ENCODE peak calls at places on chromosomes 11 and 22, in seven cellular contexts. H is activated T-cell treated with anti-CD3 and anti-CD28 coated beads for 1 hour; R is activated T-helper 1 cell treated with anti-CD3 and anti-CD28 coated beads, Interleukin-2, amount 50 U/mL, for 16 hours; I is SJSA1; D is WTC11; G is CD4-positive, alpha-beta T cell; B is endothelial cell. M is an unnamed sample.

GRCh38 chr22:45242778-45243191 is 2.1 kb upstream of the KIAA0930 start:
- DNase-seq in D (no peak), R (no peak), B (no peak), G (no peak), I (peak; percentile 34), H (no peak), M (no peak)

GRCh38 chr11:81059356-81059755 is 1618.5 kb upstream of the TENM4 start:
- DNase-seq in H (no peak), R (no peak), D (no peak), I (no peak), G (no peak), B (no peak), M (no peak)

GRCh38 chr11:14001597-14001996 is 39.1 kb downstream of the SPON1 start:
- DNase-seq in D (no peak), G (no peak), R (no peak), H (no peak), I (no peak), B (no peak), M (no peak)

GRCh38 chr11:72703281-72704008 is 29.2 kb upstream of the PDE2A start:
- DNase-seq in B (no peak), R (no peak), G (no peak), D (no peak), H (no peak), I (no peak), M (no peak)

GRCh38 chr11:45322891-45323597 is 36.9 kb upstream of the SYT13 start:
- DNase-seq in D (no peak), H (no peak), R (no peak), G (no peak), B (no peak), I (no peak), M (no peak)

GRCh38 chr11:45089845-45090499 is 56.5 kb upstream of the PRDM11 start:
- DNase-seq in R (no peak), D (peak; percentile 49), I (no peak), H (no peak), G (no peak), B (no peak), M (no peak)

GRCh38 chr11:126465573-126466287 is 110.2 kb downstream of the ST3GAL4 start:
- DNase-seq in B (no peak), I (no peak), G (no peak), D (no peak), R (no peak), H (no peak), M (no peak)

GRCh38 chr22:47768027-47768426 is 1005.6 kb downstream of the TBC1D22A start:
- DNase-seq in D (no peak), R (no peak), H (no peak), B (no peak), G (no peak), I (no peak), M (no peak)

GRCh38 chr22:34000879-34001526 is 80.7 kb upstream of the LARGE1 start:
- DNase-seq in D (no peak), B (no peak), G (no peak), I (no peak), R (no peak), H (no peak), M (no peak)

GRCh38 chr11:113417428-113417827 is 29.8 kb downstream of the ANKK1 start:
- DNase-seq in R (no peak), G (no peak), D (no peak), B (no peak), H (no peak), I (no peak), M (no peak)

GRCh38 chr22:49185312-49185969 is 642.2 kb downstream of the BRD1 start:
- DNase-seq in G (no peak), B (no peak), H (no peak), R (no peak), D (no peak), I (no peak), M (no peak)

GRCh38 chr11:123057604-123058305 is 4.2 kb downstream of the HSPA8 start:
- DNase-seq in R (no peak), H (no peak), I (no peak), G (no peak), B (no peak), D (no peak), M (no peak)

GRCh38 chr11:12807621-12808020 is 133.4 kb downstream of the TEAD1 start:
- DNase-seq in I (no peak), R (no peak), D (no peak), G (no peak), B (no peak), H (no peak), M (no peak)

GRCh38 chr11:10930961-10931760 is 73.3 kb upstream of the ZBED5 start:
- DNase-seq in D (peak; percentile 54), R (no peak), B (peak; percentile 60), H (peak; percentile 10), G (no peak), I (peak; percentile 71), M (peak; percentile 56)

GRCh38 chr22:50059185-50059880 is 1.2 kb upstream of the TTLL8 start:
- DNase-seq in D (peak; percentile 59), I (no peak), R (no peak), H (no peak), G (no peak), B (peak; percentile 52), M (no peak)

GRCh38 chr11:11669447-11669846 is 47.6 kb upstream of the GALNT18 start:
- DNase-seq in H (no peak), I (no peak), D (no peak), R (no peak), B (no peak), G (no peak), M (no peak)

GRCh38 chr11:103953797-103954495 is 82.5 kb upstream of the DDI1 start:
- DNase-seq in D (no peak), H (no peak), R (no peak), B (no peak), I (no peak), G (no peak), M (no peak)

GRCh38 chr11:23976776-23977380 is 520.0 kb upstream of the LUZP2 start:
- DNase-seq in G (no peak), R (no peak), B (no peak), H (no peak), D (no peak), I (peak; percentile 72), M (no peak)

GRCh38 chr11:69035150-69035958 is 13.4 kb upstream of the TPCN2 start:
- DNase-seq in D (no peak), I (no peak), H (no peak), R (no peak), B (no peak), G (no peak), M (no peak)

GRCh38 chr11:78319453-78319955 is 98.1 kb downstream of the GAB2 start:
- DNase-seq in I (no peak), G (no peak), H (no peak), B (no peak), D (no peak), R (no peak), M (no peak)

M was measured in PC-9.